ENCODE peak calls at places on chromosome 2, in six cellular contexts. A is stimulated activated CD4-positive, alpha-beta T cell treated with anti-CD3 and anti-CD28 coated beads, TNF-alpha, amount 100 ng/mL, for 4 hours; N is NCI-H460; S is GM23338; W is immature natural killer cell; Z is HEK293T. Q is an unnamed sample.

GRCh38 chr2:105886029-105886454 is 141.3 kb downstream of the NCK2 start:
- DNase-seq in A (no peak), N (no peak), S (no peak), W (no peak), Z (no peak), Q (no peak)

GRCh38 chr2:128642316-128642715 is 323.6 kb upstream of the HS6ST1 start:
- DNase-seq in A (no peak), N (no peak), S (no peak), W (no peak), Z (no peak), Q (no peak)

GRCh38 chr2:240857039-240858008 is 11.3 kb upstream of the AGXT start:
- DNase-seq in A (no peak), N (no peak), S (no peak), W (no peak), Z (no peak), Q (no peak)

GRCh38 chr2:2703792-2704191 is 372.7 kb upstream of the MYT1L start:
- DNase-seq in A (no peak), N (no peak), S (no peak), W (no peak), Z (no peak), Q (no peak)

GRCh38 chr2:98737848-98738247 is 6.9 kb upstream of the MGAT4A start:
- DNase-seq in A (no peak), N (no peak), S (no peak), W (no peak), Z (no peak), Q (no peak)

GRCh38 chr2:144460981-144461766 is 58.7 kb downstream of the ZEB2 start:
- DNase-seq in A (no peak), N (no peak), S (no peak), W (no peak), Z (peak; percentile 76), Q (no peak)

GRCh38 chr2:15510552-15510951 is 50.6 kb downstream of the NBAS start:
- DNase-seq in A (no peak), N (no peak), S (no peak), W (no peak), Z (no peak), Q (no peak)

GRCh38 chr2:47867205-47867604 is 39.1 kb downstream of the FBXO11 start:
- DNase-seq in A (no peak), N (peak; percentile 65), S (no peak), W (no peak), Z (no peak), Q (no peak)

GRCh38 chr2:203014456-203015199 is at the start of gene NBEAL1:
- DNase-seq in A (peak; percentile 93), N (peak; percentile 98), S (peak; percentile 98), W (peak; percentile 99), Z (peak; percentile 97), Q (peak; percentile 98)

GRCh38 chr2:141027221-141027620 is 1103.6 kb downstream of the LRP1B start:
- DNase-seq in A (no peak), N (no peak), S (no peak), W (no peak), Z (no peak), Q (no peak)

GRCh38 chr2:229686122-229686919 is 28.0 kb downstream of the DNER start:
- DNase-seq in A (no peak), N (no peak), S (no peak), W (no peak), Z (no peak), Q (no peak)

GRCh38 chr2:177489719-177490301 is 97.2 kb downstream of the AGPS start:
- DNase-seq in A (no peak), N (peak; percentile 40), S (peak; percentile 68), W (no peak), Z (peak; percentile 22), Q (no peak)

GRCh38 chr2:237688081-237688480 is 60.7 kb downstream of the LRRFIP1 start:
- DNase-seq in A (no peak), N (no peak), S (no peak), W (no peak), Z (no peak), Q (no peak)

GRCh38 chr2:71933467-71934319 is 214.0 kb downstream of the CYP26B1 start:
- DNase-seq in A (no peak), N (no peak), S (peak; percentile 30), W (no peak), Z (peak; percentile 15), Q (no peak)

GRCh38 chr2:137316075-137316474 is 550.7 kb downstream of the THSD7B start:
- DNase-seq in A (no peak), N (no peak), S (no peak), W (no peak), Z (no peak), Q (no peak)

GRCh38 chr2:213846856-213847255 is 562.6 kb downstream of the SPAG16 start:
- DNase-seq in A (no peak), N (no peak), S (no peak), W (no peak), Z (no peak), Q (no peak)

GRCh38 chr2:23380562-23381065 is 4.4 kb upstream of the KLHL29 start:
- DNase-seq in A (peak; percentile 23), N (no peak), S (no peak), W (no peak), Z (no peak), Q (peak; percentile 19)

GRCh38 chr2:209425082-209426071 is 1.5 kb downstream of the MAP2 start:
- DNase-seq in A (no peak), N (peak; percentile 59), S (peak; percentile 64), W (no peak), Z (peak; percentile 25), Q (no peak)

GRCh38 chr2:142827170-142827569 is 50.3 kb upstream of the KYNU start:
- DNase-seq in A (no peak), N (no peak), S (no peak), W (no peak), Z (no peak), Q (no peak)

GRCh38 chr2:61536086-61536722 is 2.0 kb downstream of the XPO1 start:
- DNase-seq in A (no peak), N (peak; percentile 6), S (no peak), W (no peak), Z (peak; percentile 66), Q (no peak)

GRCh38 chr2:234257859-234258561 is 207.5 kb downstream of the SPP2 start:
- DNase-seq in A (no peak), N (peak; percentile 82), S (peak; percentile 67), W (no peak), Z (peak; percentile 28), Q (no peak)

GRCh38 chr2:74269667-74270066 is 71.3 kb downstream of the MTHFD2 start:
- DNase-seq in A (no peak), N (no peak), S (no peak), W (no peak), Z (no peak), Q (no peak)

GRCh38 chr2:216700778-216701177 is 5.4 kb upstream of the IGFBP5 start:
- DNase-seq in A (no peak), N (no peak), S (no peak), W (no peak), Z (no peak), Q (no peak)

GRCh38 chr2:230902180-230902899 is 22.7 kb downstream of the GPR55 start:
- DNase-seq in A (peak; percentile 42), N (peak; percentile 63), S (peak; percentile 89), W (peak; percentile 65), Z (peak; percentile 77), Q (peak; percentile 52)

GRCh38 chr2:233428438-233428837 is 74.1 kb downstream of the DGKD start:
- DNase-seq in A (no peak), N (no peak), S (no peak), W (no peak), Z (no peak), Q (no peak)

GRCh38 chr2:165522746-165523145 is 53.2 kb downstream of the CSRNP3 start:
- DNase-seq in A (no peak), N (no peak), S (no peak), W (no peak), Z (no peak), Q (no peak)

GRCh38 chr2:88739985-88740600 is 48.6 kb downstream of the RPIA start:
- DNase-seq in A (peak; percentile 52), N (peak; percentile 60), S (peak; percentile 82), W (peak; percentile 46), Z (peak; percentile 77), Q (peak; percentile 83)

GRCh38 chr2:1478311-1479305 is 65.3 kb downstream of the TPO start:
- DNase-seq in A (no peak), N (no peak), S (no peak), W (no peak), Z (no peak), Q (no peak)